ENCODE peak calls at places on chromosomes 13 and 19, in nine cellular contexts. Y is activated T-helper 1 cell treated with Interleukin-2 at 50 U/mL for 16 hours; L is brain pericyte; J is NCI-H226; S is glutamatergic neuron; Z is RWPE1; E is activated naive CD4-positive, alpha-beta T cell; K is HT1080; G is iPS-NIHi11. P is an unnamed sample.
A peak's percentile ranks its signal among the peaks of the same experiment; 100 is the strongest.

GRCh38 chr13:98214707-98215106 is 37.6 kb upstream of the RNF113B start:
- DNase-seq in Y (no peak), L (no peak), J (no peak), S (no peak), Z (peak; percentile 67), E (no peak), K (no peak), G (peak; percentile 41), P (no peak)

GRCh38 chr13:95607363-95607762 is 37.1 kb downstream of the DZIP1 start:
- DNase-seq in Y (no peak), L (peak; percentile 25), J (peak; percentile 56), S (no peak), Z (peak; percentile 48), E (no peak), K (peak; percentile 71), G (no peak), P (no peak)

GRCh38 chr19:39130337-39131254 is 5.0 kb downstream of the PAK4 start:
- DNase-seq in Y (no peak), L (no peak), J (no peak), S (no peak), Z (no peak), E (no peak), K (no peak), G (no peak), P (no peak)

GRCh38 chr13:37490176-37490575 is 108.4 kb downstream of the POSTN start:
- DNase-seq in Y (no peak), L (no peak), J (no peak), S (no peak), Z (no peak), E (no peak), K (no peak), G (no peak), P (no peak)

GRCh38 chr19:35155441-35155840 is 906 bp downstream of the FXYD5 start:
- DNase-seq in Y (no peak), L (no peak), J (no peak), S (peak; percentile 47), Z (no peak), E (no peak), K (no peak), G (no peak), P (no peak)

GRCh38 chr19:51546650-51547396 is 15.4 kb upstream of the SIGLEC6 start:
- DNase-seq in Y (no peak), L (no peak), J (no peak), S (no peak), Z (no peak), E (no peak), K (peak; percentile 50), G (no peak), P (no peak)

GRCh38 chr13:54150851-54151250 is 1122.2 kb downstream of the OLFM4 start:
- DNase-seq in Y (no peak), L (no peak), J (no peak), S (no peak), Z (no peak), E (no peak), K (no peak), G (no peak), P (no peak)

GRCh38 chr19:47749326-47749725 is 4.0 kb downstream of the NOP53 start:
- DNase-seq in Y (no peak), L (no peak), J (no peak), S (no peak), Z (no peak), E (no peak), K (no peak), G (no peak), P (no peak)

GRCh38 chr13:35889560-35889959 is 241.6 kb downstream of the DCLK1 start:
- DNase-seq in Y (no peak), L (no peak), J (no peak), S (no peak), Z (no peak), E (no peak), K (no peak), G (no peak), P (no peak)

GRCh38 chr13:74825170-74825948 is 656.6 kb downstream of the TBC1D4 start:
- DNase-seq in Y (no peak), L (peak; percentile 15), J (peak; percentile 73), S (no peak), Z (peak; percentile 29), E (no peak), K (peak; percentile 59), G (no peak), P (no peak)

GRCh38 chr13:110301606-110302131 is 5.3 kb downstream of the COL4A1 start:
- DNase-seq in Y (no peak), L (no peak), J (peak; percentile 94), S (no peak), Z (no peak), E (no peak), K (no peak), G (no peak), P (no peak)

GRCh38 chr19:15124572-15125231 is 17.5 kb downstream of the SYDE1 start:
- DNase-seq in Y (no peak), L (no peak), J (no peak), S (peak; percentile 84), Z (no peak), E (no peak), K (no peak), G (peak; percentile 82), P (no peak)

GRCh38 chr19:35846038-35846668 is 6.2 kb downstream of the NPHS1 start:
- DNase-seq in Y (no peak), L (no peak), J (no peak), S (no peak), Z (peak; percentile 35), E (no peak), K (no peak), G (peak; percentile 59), P (no peak)

GRCh38 chr13:94710081-94710809 is 2.1 kb downstream of the SOX21 start:
- DNase-seq in Y (no peak), L (no peak), J (no peak), S (no peak), Z (no peak), E (no peak), K (no peak), G (no peak), P (no peak)

GRCh38 chr19:4064073-4064550 is 2.6 kb downstream of the ZBTB7A start:
- DNase-seq in Y (no peak), L (no peak), J (no peak), S (no peak), Z (no peak), E (no peak), K (no peak), G (peak; percentile 41), P (no peak)

GRCh38 chr13:96238861-96239260 is 149.0 kb downstream of the HS6ST3 start:
- DNase-seq in Y (no peak), L (no peak), J (no peak), S (no peak), Z (no peak), E (no peak), K (peak; percentile 40), G (no peak), P (no peak)

GRCh38 chr19:4185413-4186086 is 3.1 kb downstream of the ANKRD24 start:
- DNase-seq in Y (no peak), L (no peak), J (no peak), S (no peak), Z (no peak), E (no peak), K (no peak), G (no peak), P (no peak)

GRCh38 chr13:52002361-52002760 is 8.9 kb downstream of the ATP7B start:
- DNase-seq in Y (no peak), L (no peak), J (no peak), S (no peak), Z (no peak), E (no peak), K (no peak), G (peak; percentile 66), P (no peak)

GRCh38 chr19:5152013-5152763 is 183.3 kb downstream of the KDM4B start:
- DNase-seq in Y (no peak), L (no peak), J (no peak), S (no peak), Z (no peak), E (no peak), K (no peak), G (no peak), P (no peak)

GRCh38 chr13:111539791-111540446 is 219.5 kb downstream of the TEX29 start:
- DNase-seq in Y (no peak), L (no peak), J (no peak), S (no peak), Z (no peak), E (no peak), K (no peak), G (no peak), P (no peak)

GRCh38 chr13:45717324-45717723 is 15.2 kb downstream of the CBY2 start:
- DNase-seq in Y (no peak), L (no peak), J (no peak), S (no peak), Z (no peak), E (no peak), K (no peak), G (no peak), P (no peak)

GRCh38 chr13:108409735-108410134 is 140.2 kb downstream of the TNFSF13B start:
- DNase-seq in Y (no peak), L (no peak), J (no peak), S (no peak), Z (no peak), E (no peak), K (no peak), G (no peak), P (no peak)

GRCh38 chr13:110116072-110116487 is 190.9 kb downstream of the COL4A1 start:
- DNase-seq in Y (peak; percentile 5), L (no peak), J (no peak), S (peak; percentile 86), Z (peak; percentile 74), E (peak; percentile 7), K (no peak), G (peak; percentile 86), P (no peak)

P was measured in T-helper 22 cell.